ENCODE peak calls at places on chromosomes 13 and 19, in nine cellular contexts. M is activated gamma-delta T cell treated with anti-CD3 and anti-CD28 coated beads, Interleukin-2, amount 50 U/mL, for 16 hours; Q is epithelial cell of proximal tubule; Y is stimulated activated CD8-positive, alpha-beta memory T cell treated with anti-CD3 and anti-CD28 coated beads, Interleukin-4, amount 100 ng/mL, for 48 hours; E is SK-N-SH; L is Ammon's horn; O is Calu3; T is lower leg skin; S is HT1080. W is an unnamed sample.

GRCh38 chr19:46861691-46862503 is 1.1 kb downstream of the ARHGAP35 start:
- DNase-seq in S (no peak), Y (peak; percentile 32), O (peak; percentile 28), T (peak; percentile 88), L (peak; percentile 39), M (no peak), E (no peak), Q (no peak), W (no peak)

GRCh38 chr19:5547881-5548280 is 19.9 kb downstream of the TINCR start:
- DNase-seq in S (peak; percentile 42), Q (no peak), T (no peak), M (no peak), Y (no peak), E (peak; percentile 60), O (peak; percentile 47), L (peak; percentile 45), W (no peak)

GRCh38 chr13:51704399-51705306 is 99.3 kb downstream of the DHRS12 start:
- DNase-seq in L (no peak), Y (no peak), E (no peak), T (no peak), Q (no peak), M (no peak), S (no peak), O (no peak), W (no peak)

GRCh38 chr13:80336335-80336734 is 4.6 kb downstream of the SPRY2 start:
- DNase-seq in M (no peak), O (no peak), Q (no peak), S (no peak), L (no peak), E (no peak), T (no peak), Y (no peak), W (no peak)

GRCh38 chr13:54373211-54373610 is 1344.6 kb downstream of the OLFM4 start:
- DNase-seq in O (no peak), T (no peak), Q (no peak), S (no peak), M (no peak), L (peak; percentile 21), E (no peak), Y (no peak), W (no peak)

GRCh38 chr13:113937073-113937472 is 36.8 kb downstream of the C13orf46 start:
- DNase-seq in T (no peak), Q (no peak), M (no peak), Y (no peak), S (no peak), L (no peak), E (no peak), O (no peak), W (no peak)

GRCh38 chr13:21232196-21232595 is 55.7 kb downstream of the MRPL57 start:
- DNase-seq in Y (no peak), M (no peak), O (no peak), Q (no peak), T (no peak), S (no peak), E (no peak), L (no peak), W (no peak)

GRCh38 chr13:31310781-31311180 is 111.0 kb downstream of the B3GLCT start:
- DNase-seq in M (no peak), L (no peak), T (no peak), E (no peak), Q (peak; percentile 12), O (no peak), S (no peak), Y (no peak), W (no peak)

GRCh38 chr13:102310691-102311432 is 91.0 kb downstream of the FGF14 start:
- DNase-seq in O (no peak), M (no peak), S (no peak), Y (no peak), T (no peak), E (no peak), Q (no peak), L (no peak), W (no peak)

GRCh38 chr19:39182174-39182505 is 14.6 kb upstream of the NCCRP1 start:
- DNase-seq in Q (no peak), T (no peak), E (no peak), O (no peak), S (no peak), L (no peak), Y (no peak), M (no peak), W (no peak)

GRCh38 chr19:48342841-48343540 is 17.6 kb downstream of the EMP3 start:
- DNase-seq in O (no peak), S (peak; percentile 80), Q (no peak), E (no peak), T (no peak), M (no peak), Y (no peak), L (no peak), W (no peak)

GRCh38 chr13:110666255-110666533 is 39.7 kb downstream of the CARS2 start:
- DNase-seq in L (no peak), Y (no peak), M (no peak), O (no peak), E (no peak), S (no peak), Q (no peak), T (peak; percentile 43), W (no peak)

GRCh38 chr13:56706485-56706884 is 434.2 kb upstream of the PRR20A start:
- DNase-seq in T (no peak), M (no peak), S (no peak), L (no peak), Q (no peak), O (no peak), Y (no peak), E (no peak), W (no peak)

GRCh38 chr19:46052896-46053295 is 12.1 kb upstream of the IGFL4 start:
- DNase-seq in Q (no peak), L (no peak), T (no peak), E (no peak), S (no peak), Y (no peak), O (no peak), M (no peak), W (no peak)

GRCh38 chr13:49652691-49653305 is 24.5 kb downstream of the ARL11 start:
- DNase-seq in T (no peak), E (peak; percentile 76), M (no peak), Y (peak; percentile 29), S (peak; percentile 58), O (peak; percentile 21), L (peak; percentile 33), Q (no peak), W (no peak)

GRCh38 chr19:5470264-5470671 is 15.1 kb downstream of the ZNRF4 start:
- DNase-seq in Y (no peak), L (no peak), M (no peak), Q (no peak), E (no peak), O (peak; percentile 28), T (no peak), S (no peak), W (no peak)

GRCh38 chr19:11361037-11361770 is 6.0 kb downstream of the PLPPR2 start:
- DNase-seq in Q (no peak), M (no peak), L (no peak), O (no peak), Y (peak; percentile 62), S (no peak), T (no peak), E (peak; percentile 74), W (no peak)

GRCh38 chr19:29446331-29446730 is 79.5 kb upstream of the VSTM2B start:
- DNase-seq in Q (no peak), Y (no peak), L (no peak), O (no peak), E (no peak), T (peak; percentile 23), M (no peak), S (no peak), W (no peak)

GRCh38 chr19:41307090-41307875 is 2.7 kb upstream of the CCDC97 start:
- DNase-seq in T (no peak), M (no peak), E (no peak), S (no peak), Y (no peak), O (no peak), Q (no peak), L (no peak), W (no peak)

GRCh38 chr19:16594681-16595091 is 22.5 kb upstream of the SLC35E1 start:
- DNase-seq in T (no peak), Q (no peak), S (no peak), M (no peak), Y (peak; percentile 44), L (no peak), E (no peak), O (no peak), W (no peak)

GRCh38 chr13:99033814-99034213 is 56.0 kb upstream of the DOCK9 start:
- DNase-seq in Q (no peak), O (no peak), T (no peak), L (peak; percentile 50), E (peak; percentile 34), M (no peak), S (peak; percentile 56), Y (no peak), W (no peak)

GRCh38 chr19:535017-535835 is 3.7 kb downstream of the CDC34 start:
- DNase-seq in S (no peak), Y (no peak), L (no peak), E (no peak), M (no peak), T (no peak), O (peak; percentile 52), Q (no peak), W (no peak)